ENCODE peak calls at places on chromosomes 4 and X, in four cellular contexts. B is tibial nerve; S is effector memory CD4-positive, alpha-beta T cell; Z is GM10248. D is an unnamed sample.

GRCh38 chrX:78747471-78747870 is at the start of gene LPAR4:
- DNase-seq in B (no peak), S (no peak), Z (no peak), D (no peak)

GRCh38 chr4:89259435-89260028 is 48.1 kb downstream of the GPRIN3 start:
- DNase-seq in B (no peak), S (no peak), Z (no peak), D (no peak)

GRCh38 chrX:127519323-127519722 is 532.9 kb downstream of the ACTRT1 start:
- DNase-seq in B (no peak), S (no peak), Z (no peak), D (no peak)

GRCh38 chr4:99633772-99634171 is 23.9 kb downstream of the C4orf54 start:
- DNase-seq in B (no peak), S (no peak), Z (no peak), D (no peak)

GRCh38 chr4:122744229-122744628 is 11.7 kb downstream of the BBS12 start:
- DNase-seq in B (no peak), S (no peak), Z (no peak), D (no peak)

GRCh38 chr4:162644346-162644745 is 480.5 kb upstream of the FSTL5 start:
- DNase-seq in B (no peak), S (no peak), Z (no peak), D (no peak)

GRCh38 chrX:101386542-101386885 is 523 bp upstream of the BTK start:
- DNase-seq in B (no peak), S (no peak), Z (no peak), D (no peak)

GRCh38 chrX:110037181-110037580 is 34.3 kb downstream of the TMEM164 start:
- DNase-seq in B (no peak), S (no peak), Z (no peak), D (no peak)

GRCh38 chrX:110667706-110668105 is 127.9 kb downstream of the CHRDL1 start:
- DNase-seq in B (no peak), S (no peak), Z (no peak), D (no peak)

GRCh38 chr4:185144601-185145240 is 1.7 kb downstream of the SLC25A4 start:
- DNase-seq in B (no peak), S (no peak), Z (no peak), D (no peak)

GRCh38 chr4:82223715-82224114 is 150.1 kb downstream of the HNRNPD start:
- DNase-seq in B (peak; percentile 49), S (no peak), Z (no peak), D (peak; percentile 61)

GRCh38 chr4:3699261-3699660 is 66.9 kb upstream of the ADRA2C start:
- DNase-seq in B (no peak), S (no peak), Z (no peak), D (no peak)

GRCh38 chrX:69158166-69159040 is 6.8 kb downstream of the PJA1 start:
- DNase-seq in B (peak; percentile 71), S (no peak), Z (peak; percentile 48), D (peak; percentile 83)

GRCh38 chr4:180827193-180827592 is 1416.0 kb upstream of the TENM3 start:
- DNase-seq in B (no peak), S (no peak), Z (no peak), D (no peak)

GRCh38 chr4:108546728-108547127 is 73.6 kb upstream of the RPL34 start:
- DNase-seq in B (no peak), S (no peak), Z (no peak), D (no peak)

GRCh38 chrX:100673397-100673953 is 29.5 kb downstream of the SRPX2 start:
- DNase-seq in B (no peak), S (no peak), Z (no peak), D (no peak)

GRCh38 chr4:73740353-73740778 is at the start of gene CXCL8:
- DNase-seq in B (peak; percentile 64), S (no peak), Z (no peak), D (peak; percentile 88)

GRCh38 chr4:110046588-110047049 is 133.9 kb downstream of the EGF start:
- DNase-seq in B (no peak), S (no peak), Z (no peak), D (no peak)

GRCh38 chr4:180028682-180029081 is 2214.5 kb upstream of the TENM3 start:
- DNase-seq in B (no peak), S (no peak), Z (no peak), D (no peak)

GRCh38 chr4:148376151-148376550 is 66.1 kb downstream of the NR3C2 start:
- DNase-seq in B (peak; percentile 24), S (peak; percentile 37), Z (no peak), D (no peak)

GRCh38 chr4:143407475-143407874 is 70.8 kb downstream of the GAB1 start:
- DNase-seq in B (no peak), S (no peak), Z (no peak), D (no peak)

GRCh38 chrX:10173331-10173900 is 16.6 kb downstream of the CLCN4 start:
- DNase-seq in B (peak; percentile 63), S (no peak), Z (no peak), D (no peak)

GRCh38 chr4:177771645-177772044 is 329.4 kb upstream of the AGA start:
- DNase-seq in B (no peak), S (no peak), Z (no peak), D (no peak)

GRCh38 chrX:115582871-115583729 is 22.1 kb downstream of the PLS3 start:
- DNase-seq in B (no peak), S (no peak), Z (no peak), D (no peak)

GRCh38 chrX:18351774-18352173 is 2.7 kb downstream of the SCML2 start:
- DNase-seq in B (no peak), S (no peak), Z (no peak), D (no peak)

GRCh38 chr4:40231464-40231863 is 34.6 kb downstream of the RHOH start:
- DNase-seq in B (no peak), S (no peak), Z (no peak), D (no peak)

GRCh38 chr4:183332447-183332846 is 10.2 kb upstream of the CLDN24 start:
- DNase-seq in B (no peak), S (no peak), Z (no peak), D (no peak)

GRCh38 chr4:32697281-32697814 is 1977.2 kb downstream of the PCDH7 start:
- DNase-seq in B (no peak), S (no peak), Z (no peak), D (no peak)

GRCh38 chrX:149950681-149951080 is 12.4 kb upstream of the EOLA2 start:
- DNase-seq in B (peak; percentile 49), S (no peak), Z (peak; percentile 13), D (no peak)

GRCh38 chrX:85111347-85111746 is 107.7 kb downstream of the APOOL start:
- DNase-seq in B (peak; percentile 5), S (no peak), Z (peak; percentile 8), D (no peak)

GRCh38 chrX:46873746-46874145 is 36.9 kb downstream of the RP2 start:
- DNase-seq in B (no peak), S (no peak), Z (no peak), D (no peak)

GRCh38 chr4:76958891-76959290 is 9.3 kb downstream of the SEPTIN11 start:
- DNase-seq in B (no peak), S (no peak), Z (no peak), D (no peak)

D was measured in lower leg skin.